ENCODE peak calls at places on chromosomes 5 and 9, in ten cellular contexts. B, I, F, X, N, O, D, Z, L and K are unnamed samples.

GRCh38 chr5:1883925-1884637 is 1.4 kb upstream of the IRX4 start:
- DNase-seq in Z (no peak), X (no peak), O (no peak), L (no peak), D (peak; percentile 36), B (no peak), F (no peak), I (no peak), N (no peak), K (peak; percentile 82)

GRCh38 chr5:116448869-116449453 is 125.7 kb downstream of the SEMA6A start:
- DNase-seq in B (no peak), X (no peak), F (no peak), I (no peak), Z (no peak), N (no peak), O (no peak), D (no peak), L (no peak), K (no peak)

GRCh38 chr5:176441921-176442323 is 6.3 kb upstream of the FAF2 start:
- DNase-seq in L (no peak), F (no peak), O (no peak), Z (no peak), N (peak; percentile 92), X (no peak), B (no peak), I (no peak), D (peak; percentile 51), K (no peak)

GRCh38 chr9:3386753-3387152 is 139.0 kb downstream of the RFX3 start:
- DNase-seq in X (no peak), F (no peak), O (no peak), N (no peak), Z (no peak), D (no peak), B (no peak), I (no peak), L (no peak), K (no peak)

GRCh38 chr5:20129491-20129890 is 141.5 kb upstream of the CDH18 start:
- DNase-seq in L (no peak), D (no peak), I (no peak), O (no peak), N (no peak), F (no peak), X (no peak), Z (no peak), B (no peak), K (no peak)

GRCh38 chr5:180138976-180139730 is 67.6 kb upstream of the RNF130 start:
- DNase-seq in X (no peak), Z (no peak), B (no peak), N (no peak), O (no peak), F (no peak), L (no peak), I (no peak), D (no peak), K (no peak)

GRCh38 chr5:148542812-148543211 is 111.5 kb downstream of the HTR4 start:
- DNase-seq in F (no peak), Z (no peak), D (no peak), B (no peak), O (no peak), I (no peak), L (no peak), X (no peak), N (no peak), K (no peak)

GRCh38 chr5:140240987-140241706 is 61.8 kb downstream of the PFDN1 start:
- DNase-seq in D (peak; percentile 96), O (no peak), Z (peak; percentile 91), B (peak; percentile 87), I (peak; percentile 92), F (peak; percentile 89), N (peak; percentile 93), X (peak; percentile 40), L (no peak), K (peak; percentile 92)

GRCh38 chr5:99900302-99900811 is 634.8 kb upstream of the FAM174A start:
- DNase-seq in I (no peak), L (no peak), O (no peak), B (no peak), Z (peak; percentile 33), F (no peak), X (no peak), D (no peak), N (peak; percentile 95), K (no peak)